ENCODE peak calls at places on chromosome 15, in ten cellular contexts. E is heart left ventricle, I is mammary epithelial cell, L is right lobe of liver, J is esophagus squamous epithelium, G is psoas muscle, M is tibial nerve, X is spleen, S is endothelial cell of umbilical vein, A is hepatocyte. O is an unnamed sample.

GRCh38 chr15:53226559-53226958 is 436.4 kb upstream of the ONECUT1 start:
- DNase-seq in E (no peak), I (no peak), L (no peak), J (no peak), G (no peak), M (no peak), X (no peak), S (no peak), A (no peak), O (no peak)

GRCh38 chr15:34986326-34987181 is 1.5 kb downstream of the ZNF770 start:
- DNase-seq in E (no peak), I (no peak), L (no peak), J (no peak), G (no peak), M (no peak), X (no peak), S (no peak), A (no peak), O (no peak)

GRCh38 chr15:72338617-72339321 is 18.8 kb upstream of the CELF6 start:
- DNase-seq in E (no peak), I (no peak), L (no peak), J (no peak), G (no peak), M (peak; percentile 41), X (no peak), S (no peak), A (peak; percentile 26), O (no peak)

GRCh38 chr15:61155741-61156700 is 73.1 kb downstream of the RORA start:
- DNase-seq in E (peak; percentile 74), I (peak; percentile 26), L (no peak), J (no peak), G (peak; percentile 63), M (peak; percentile 26), X (no peak), S (no peak), A (peak; percentile 27), O (no peak)

GRCh38 chr15:71592186-71592585 is 218.2 kb upstream of the NR2E3 start:
- DNase-seq in E (no peak), I (no peak), L (no peak), J (no peak), G (no peak), M (no peak), X (no peak), S (no peak), A (no peak), O (no peak)

GRCh38 chr15:62135532-62136134 is 29.5 kb downstream of the C2CD4B start:
- DNase-seq in E (no peak), I (peak; percentile 52), L (peak; percentile 49), J (no peak), G (no peak), M (no peak), X (no peak), S (peak; percentile 94), A (peak; percentile 47), O (no peak)

GRCh38 chr15:46061002-46061401 is 426.2 kb downstream of the SQOR start:
- DNase-seq in E (no peak), I (no peak), L (no peak), J (no peak), G (no peak), M (no peak), X (no peak), S (no peak), A (no peak), O (no peak)

GRCh38 chr15:71149645-71150557 is 34.6 kb downstream of the THSD4 start:
- DNase-seq in E (peak; percentile 70), I (no peak), L (peak; percentile 88), J (no peak), G (no peak), M (no peak), X (no peak), S (no peak), A (no peak), O (no peak)

GRCh38 chr15:72005483-72005882 is 112.5 kb downstream of the MYO9A start:
- DNase-seq in E (no peak), I (no peak), L (no peak), J (no peak), G (no peak), M (no peak), X (no peak), S (no peak), A (no peak), O (no peak)

GRCh38 chr15:68578960-68579935 is at the start of gene CORO2B:
- DNase-seq in E (peak; percentile 59), I (peak; percentile 19), L (no peak), J (no peak), G (peak; percentile 68), M (peak; percentile 16), X (no peak), S (no peak), A (peak; percentile 54), O (peak; percentile 68)

GRCh38 chr15:97652700-97653167 is 307.8 kb upstream of the ARRDC4 start:
- DNase-seq in E (no peak), I (peak; percentile 1), L (no peak), J (no peak), G (no peak), M (no peak), X (no peak), S (peak; percentile 4), A (peak; percentile 19), O (no peak)

GRCh38 chr15:55348281-55348778 is 29.3 kb downstream of the PIGB start:
- DNase-seq in E (no peak), I (no peak), L (no peak), J (no peak), G (no peak), M (no peak), X (no peak), S (no peak), A (no peak), O (no peak)

GRCh38 chr15:82832601-82833209 is 23.3 kb downstream of the WHAMM start:
- DNase-seq in E (no peak), I (peak; percentile 94), L (no peak), J (no peak), G (no peak), M (peak; percentile 2), X (no peak), S (peak; percentile 45), A (no peak), O (no peak)

DNA sequence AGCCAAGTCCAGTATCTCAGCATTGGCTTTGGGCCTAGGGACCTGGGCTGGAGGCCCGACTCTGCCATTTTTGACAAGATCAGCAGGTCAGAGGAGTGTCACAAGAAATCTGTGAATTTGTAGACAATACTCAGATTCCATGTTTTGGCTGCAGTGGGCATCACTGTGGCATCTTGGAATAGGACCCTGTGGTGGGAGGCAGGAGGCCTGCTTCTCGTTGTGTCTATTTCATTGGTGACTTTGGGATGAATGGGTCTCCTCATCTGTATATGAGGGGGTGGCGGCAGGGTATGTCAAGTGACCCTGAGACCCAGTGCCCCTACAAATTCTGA is 3.3 kb downstream of the C15orf39 start:
- DNase-seq in E (no peak), I (no peak), L (no peak), J (no peak), G (no peak), M (no peak), X (no peak), S (no peak), A (no peak), O (no peak)
- TF ChIP-seq CTCF in E (no peak), I (no peak), L (no peak), J (no peak), G (no peak), M (no peak), X (peak; percentile 4), S (no peak), A (no peak), O (no peak)

GRCh38 chr15:63380151-63380827 is 1.4 kb downstream of the CA12 start:
- DNase-seq in E (no peak), I (no peak), L (no peak), J (no peak), G (no peak), M (no peak), X (no peak), S (no peak), A (no peak), O (no peak)

GRCh38 chr15:63381301-63382192 is at the start of gene CA12:
- DNase-seq in E (no peak), I (peak; percentile 56), L (no peak), J (no peak), G (peak; percentile 33), M (no peak), X (peak; percentile 79), S (peak; percentile 46), A (peak; percentile 68), O (peak; percentile 76)

GRCh38 chr15:63379492-63380150 is 2.0 kb downstream of the CA12 start:
- DNase-seq in E (no peak), I (peak; percentile 58), L (no peak), J (no peak), G (no peak), M (no peak), X (peak; percentile 32), S (no peak), A (no peak), O (no peak)

GRCh38 chr15:63378946-63379345 is 2.7 kb downstream of the CA12 start:
- DNase-seq in E (no peak), I (no peak), L (no peak), J (no peak), G (no peak), M (no peak), X (no peak), S (no peak), A (no peak), O (no peak)

GRCh38 chr15:63380828-63381282 is 791 bp downstream of the CA12 start:
- DNase-seq in E (no peak), I (no peak), L (no peak), J (no peak), G (no peak), M (no peak), X (no peak), S (no peak), A (no peak), O (no peak)
- H3K27me3 ChIP-seq in E (peaks cover 48% of the 10 kb centered on the region), I (no peaks in the 10 kb centered on the region), L (no peaks in the 10 kb centered on the region), J (no peaks in the 10 kb centered on the region), G (peaks cover 23% of the 10 kb centered on the region), M (no peaks in the 10 kb centered on the region), X (peaks cover 11% of the 10 kb centered on the region), S (no peaks in the 10 kb centered on the region), A (peaks cover 8% of the 10 kb centered on the region), O (peaks cover 28% of the 10 kb centered on the region)

GRCh38 chr15:47983533-47983932 is 137.3 kb upstream of the SLC24A5 start:
- DNase-seq in E (no peak), I (no peak), L (no peak), J (no peak), G (no peak), M (no peak), X (no peak), S (no peak), A (no peak), O (no peak)
- TF ChIP-seq CTCF in E (no peak), I (no peak), L (no peak), J (no peak), G (no peak), M (no peak), X (no peak), S (no peak), A (no peak), O (no peak)

DNA sequence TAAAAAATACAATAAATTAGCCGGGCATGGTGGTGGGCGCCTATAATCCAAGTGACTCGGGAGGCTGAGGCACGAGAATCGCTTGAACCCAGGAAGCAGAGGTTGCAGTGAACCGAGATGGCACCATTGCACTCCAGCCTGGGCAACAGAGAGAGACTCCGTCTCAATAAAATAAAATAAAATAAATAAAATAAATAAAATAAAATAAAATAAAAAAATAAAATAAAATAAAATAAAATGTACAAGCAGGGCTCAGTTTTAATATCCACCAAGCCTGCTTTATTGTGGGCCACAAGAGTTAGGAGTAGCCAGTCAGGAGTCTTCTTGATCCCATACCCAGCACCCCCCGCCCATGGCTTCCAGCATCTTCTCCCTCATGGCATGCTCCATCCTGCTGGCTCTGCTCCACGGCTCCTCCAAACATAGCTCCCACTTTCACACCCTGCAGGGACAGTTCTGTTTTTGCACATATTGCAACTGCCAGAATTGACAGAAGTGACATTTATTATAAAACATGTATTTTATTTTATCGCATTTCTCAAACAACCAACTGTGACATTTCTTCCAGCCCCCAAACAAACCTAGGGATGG is 42.6 kb upstream of the RGMA start:
- DNase-seq in E (no peak), I (no peak), L (no peak), J (no peak), G (no peak), M (no peak), X (no peak), S (no peak), A (no peak), O (no peak)
- H3K27me3 ChIP-seq in E (no peaks in the 10 kb centered on the region), I (no peaks in the 10 kb centered on the region), L (no peaks in the 10 kb centered on the region), J (no peaks in the 10 kb centered on the region), G (no peaks in the 10 kb centered on the region), M (no peaks in the 10 kb centered on the region), X (no peaks in the 10 kb centered on the region), S (no peaks in the 10 kb centered on the region), A (no peaks in the 10 kb centered on the region), O (no peaks in the 10 kb centered on the region)